ENCODE peak calls at places on chromosomes 1 and 21, in four cellular contexts. X, C, O and J are unnamed samples.

GRCh38 chr1:228463009-228463558 is 24.1 kb upstream of the RNF187 start:
- DNase-seq in X (no peak), O (peak), C (no peak), J (peak)

GRCh38 chr1:36166938-36167910 is 11.3 kb downstream of the MAP7D1 start:
- DNase-seq in C (no peak), O (no peak), X (peak), J (no peak)

GRCh38 chr1:12597792-12598191 is 20.2 kb downstream of the DHRS3 start:
- DNase-seq in O (peak), C (peak), X (no peak), J (no peak)

GRCh38 chr1:199243423-199244061 is 604.7 kb downstream of the PTPRC start:
- DNase-seq in O (no peak), C (no peak), X (peak), J (peak)

GRCh38 chr1:109780982-109781381 is 17.3 kb upstream of the EPS8L3 start:
- DNase-seq in C (no peak), X (no peak), O (no peak), J (no peak)

GRCh38 chr1:163170331-163170730 is 32.4 kb downstream of the RGS5 start:
- DNase-seq in C (no peak), O (no peak), X (peak), J (no peak)

GRCh38 chr1:11412166-11412565 is 66.8 kb upstream of the DISP3 start:
- DNase-seq in X (no peak), C (no peak), O (no peak), J (no peak)

GRCh38 chr1:180786633-180787032 is 126.1 kb upstream of the KIAA1614 start:
- DNase-seq in X (no peak), O (no peak), C (no peak), J (no peak)

GRCh38 chr1:204448321-204448964 is 36.8 kb upstream of the PPP1R15B start:
- DNase-seq in O (no peak), C (no peak), X (no peak), J (no peak)

GRCh38 chr1:159600894-159601293 is 13.3 kb downstream of the APCS start:
- DNase-seq in C (no peak), X (no peak), O (no peak), J (peak)

GRCh38 chr1:86388228-86388627 is 7.9 kb downstream of the ODF2L start:
- DNase-seq in X (no peak), C (no peak), O (no peak), J (no peak)

GRCh38 chr1:214558002-214558770 is 6.8 kb upstream of the PTPN14 start:
- DNase-seq in X (peak), C (no peak), O (no peak), J (no peak)

GRCh38 chr1:187110351-187110750 is 281.6 kb downstream of the PLA2G4A start:
- DNase-seq in O (no peak), X (no peak), C (no peak), J (no peak)

GRCh38 chr1:7039590-7039989 is 254.3 kb downstream of the CAMTA1 start:
- DNase-seq in C (no peak), O (no peak), X (no peak), J (no peak)

GRCh38 chr1:160814316-160814715 is 18.3 kb downstream of the LY9 start:
- DNase-seq in O (no peak), X (no peak), C (no peak), J (no peak)

GRCh38 chr1:58783090-58783992 is 506 bp downstream of the JUN start:
- DNase-seq in X (peak), O (peak), C (peak), J (peak)

GRCh38 chr1:225891229-225891972 is 2.5 kb upstream of the LEFTY1 start:
- DNase-seq in C (no peak), X (no peak), O (no peak), J (no peak)

GRCh38 chr1:206898089-206898908 is 1.1 kb downstream of the IL24 start:
- DNase-seq in O (no peak), X (peak), C (no peak), J (no peak)

GRCh38 chr1:211377539-211378461 is 51.2 kb downstream of the TRAF5 start:
- DNase-seq in X (peak), O (no peak), C (no peak), J (no peak)

GRCh38 chr1:238485906-238486219 is 595.1 kb upstream of the ZP4 start:
- DNase-seq in C (no peak), O (no peak), X (no peak), J (no peak)

GRCh38 chr21:45209046-45209445 is 78.6 kb downstream of the POFUT2 start:
- DNase-seq in C (no peak), X (peak), O (no peak), J (no peak)

DNA sequence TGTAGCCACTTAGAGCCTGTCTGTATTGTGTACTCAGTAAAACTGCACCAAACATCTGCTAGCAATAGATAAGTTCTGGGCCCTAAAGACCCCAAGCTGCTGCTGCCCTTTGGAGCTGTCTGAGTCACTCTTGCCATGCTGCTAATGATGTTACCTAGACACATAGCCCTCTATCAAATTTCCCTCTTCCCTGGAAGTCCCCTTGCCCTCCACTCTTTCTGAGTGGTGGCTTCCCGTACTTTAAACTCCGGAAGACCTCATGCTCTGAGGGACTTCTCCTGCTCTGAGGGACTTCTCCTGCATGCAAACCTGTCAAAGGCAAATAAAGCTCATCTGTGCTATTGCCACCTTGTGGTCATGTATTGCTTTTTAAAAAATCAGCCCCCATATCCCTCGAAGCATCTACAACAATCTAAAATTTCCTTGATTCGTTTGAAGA is 34.0 kb downstream of the FH start:
- DNase-seq in X (peak), O (no peak), C (no peak), J (peak)
- TF ChIP-seq CTCF in X (peak), O (no peak), C (no peak), J (peak)

GRCh38 chr21:16942703-16943102 is 570.1 kb upstream of the CXADR start:
- DNase-seq in C (no peak), O (no peak), X (peak), J (no peak)
- TF ChIP-seq CTCF in C (no peak), O (no peak), X (peak), J (no peak)

GRCh38 chr1:13766906-13767564 is 67.0 kb downstream of the PRDM2 start:
- DNase-seq in C (no peak), X (peak), O (no peak), J (no peak)

GRCh38 chr1:13763991-13764390 is 64.0 kb downstream of the PRDM2 start:
- DNase-seq in O (no peak), X (no peak), C (no peak), J (peak)

GRCh38 chr1:13763264-13763663 is 63.3 kb downstream of the PRDM2 start:
- DNase-seq in C (no peak), X (no peak), O (no peak), J (no peak)

GRCh38 chr1:13764533-13764932 is 64.5 kb downstream of the PRDM2 start:
- DNase-seq in X (no peak), C (no peak), O (no peak), J (no peak)

DNA sequence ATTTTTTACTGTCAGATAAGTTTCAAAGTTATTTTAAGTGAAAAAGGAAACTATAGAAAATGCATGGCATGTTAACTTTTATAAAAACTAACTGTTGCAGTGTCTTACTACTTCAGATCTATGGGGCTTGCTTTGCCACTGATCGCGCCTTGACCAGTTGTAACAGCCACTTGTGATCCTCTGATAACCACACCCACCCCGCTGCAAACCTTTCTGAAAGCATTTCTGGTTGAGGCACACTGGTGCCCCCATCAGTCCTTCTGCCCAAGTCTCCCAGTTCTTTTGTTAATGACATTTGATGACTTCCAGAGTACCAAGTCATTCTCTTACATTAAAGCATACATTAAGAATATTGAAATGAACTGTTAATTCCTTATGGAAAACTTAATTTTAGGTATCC is 64.9 kb downstream of the PRDM2 start:
- DNase-seq in O (no peak), X (no peak), C (no peak), J (peak)
- TF ChIP-seq CTCF in O (no peak), X (no peak), C (no peak), J (no peak)

DNA sequence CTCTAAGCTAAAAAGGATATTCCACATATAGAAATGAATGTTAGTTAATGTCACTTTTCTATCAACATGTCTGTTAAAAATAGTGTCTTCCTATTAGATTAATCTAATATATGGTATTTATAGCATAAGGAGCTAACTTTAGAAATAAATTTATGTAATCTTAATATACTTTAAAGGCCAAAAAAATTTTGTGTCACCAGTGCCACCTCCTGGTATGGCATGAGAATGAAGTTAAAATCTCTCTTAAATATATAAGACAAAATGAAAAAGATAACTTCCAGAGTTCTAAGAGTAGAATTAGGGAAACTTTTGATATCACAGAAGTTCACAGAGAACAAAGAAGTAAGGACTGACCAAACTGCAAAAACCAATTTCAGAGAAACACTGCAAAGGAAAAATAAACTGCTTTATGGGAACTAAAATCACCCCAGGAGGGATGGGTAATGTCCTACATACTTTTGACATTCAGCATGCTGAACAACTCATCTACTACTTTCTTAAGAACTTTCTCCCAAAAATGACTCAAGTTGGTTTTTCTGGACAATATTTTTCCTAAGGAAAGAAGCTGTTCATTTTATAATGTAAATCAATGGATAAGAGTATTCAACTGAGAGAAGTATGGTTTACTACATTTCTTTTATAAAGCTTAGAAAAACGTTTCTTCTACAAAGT is 82.8 kb downstream of the TRIM33 start:
- DNase-seq in O (no peak), X (peak), C (no peak), J (peak)
- TF ChIP-seq CTCF in O (no peak), X (peak), C (no peak), J (peak)

GRCh38 chr1:165827199-165828102 is at the start of gene UCK2:
- DNase-seq in C (peak), X (peak), O (peak), J (peak)

GRCh38 chr1:165826565-165826964 is 849 bp upstream of the UCK2 start:
- DNase-seq in O (no peak), C (no peak), X (no peak), J (no peak)

GRCh38 chr1:165829888-165830287 is 2.5 kb downstream of the UCK2 start:
- DNase-seq in C (no peak), X (no peak), O (no peak), J (no peak)

GRCh38 chr1:165828581-165829329 is 1.3 kb downstream of the UCK2 start:
- DNase-seq in X (peak), O (peak), C (peak), J (peak)

DNA sequence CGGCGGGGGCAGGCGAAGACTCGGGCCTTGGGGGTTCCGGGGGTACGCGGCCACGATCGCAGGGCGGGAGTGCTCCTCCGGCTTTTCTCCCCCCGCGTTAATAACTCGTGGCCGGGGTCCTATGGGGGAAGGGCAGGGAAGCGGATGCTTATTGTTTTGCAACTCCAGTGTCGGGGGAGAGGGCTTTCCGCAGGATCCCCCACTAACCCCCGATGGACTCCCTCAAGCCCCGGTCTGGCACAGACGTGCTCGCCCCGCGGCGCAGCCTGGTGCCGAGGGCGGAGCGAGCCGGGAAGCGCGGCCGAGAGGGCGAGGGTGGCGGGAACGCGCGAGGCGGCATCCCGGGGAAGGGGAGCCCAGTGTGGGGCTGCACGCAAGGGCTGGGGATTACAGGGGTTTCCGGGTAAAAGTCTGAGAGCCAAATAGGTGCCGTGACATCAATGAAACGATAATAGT is 717 bp downstream of the UCK2 start:
- DNase-seq in O (no peak), C (no peak), X (peak), J (peak)
- TF ChIP-seq CTCF in O (no peak), C (no peak), X (no peak), J (no peak)

GRCh38 chr1:19738669-19739068 is 61.0 kb downstream of the TMCO4 start:
- DNase-seq in O (no peak), C (no peak), X (no peak), J (no peak)

GRCh38 chr1:19735419-19736127 is 64.1 kb downstream of the TMCO4 start:
- DNase-seq in O (peak), X (peak), C (peak), J (no peak)

GRCh38 chr1:19738106-19738505 is 61.6 kb downstream of the TMCO4 start:
- DNase-seq in C (no peak), O (no peak), X (no peak), J (no peak)

GRCh38 chr1:19739628-19740027 is 60.1 kb downstream of the TMCO4 start:
- DNase-seq in O (no peak), X (no peak), C (no peak), J (no peak)

GRCh38 chr1:19737413-19737812 is 62.3 kb downstream of the TMCO4 start:
- DNase-seq in C (no peak), O (no peak), X (peak), J (no peak)
- TF ChIP-seq CTCF in C (no peak), O (no peak), X (no peak), J (no peak)

GRCh38 chr1:157691285-157691920 is 9.2 kb downstream of the FCRL3 start:
- DNase-seq in X (peak), O (no peak), C (no peak), J (no peak)
- TF ChIP-seq CTCF in X (peak), O (no peak), C (no peak), J (peak)